ENCODE peak calls at places on chromosomes 16 and 17, in nine cellular contexts. X, D, B, C, T, W, N, H and V are unnamed samples.

GRCh38 chr16:72934661-72935403 is 113.1 kb downstream of the ZFHX3 start:
- DNase-seq in X (no peak), D (no peak), B (no peak), C (no peak), T (no peak), W (no peak), N (no peak), H (no peak), V (no peak)

GRCh38 chr16:81597079-81597658 is 152.6 kb downstream of the CMIP start:
- DNase-seq in X (no peak), D (no peak), B (no peak), C (no peak), T (no peak), W (no peak), N (no peak), H (no peak), V (no peak)

GRCh38 chr16:10886739-10887269 is 9.8 kb downstream of the CIITA start:
- DNase-seq in X (no peak), D (no peak), B (no peak), C (no peak), T (no peak), W (no peak), N (no peak), H (no peak), V (no peak)

GRCh38 chr17:68101992-68102758 is 66.6 kb downstream of the KPNA2 start:
- DNase-seq in X (peak), D (peak), B (peak), C (peak), T (peak), W (no peak), N (peak), H (peak), V (peak)

GRCh38 chr17:17722081-17722905 is 41.0 kb downstream of the RAI1 start:
- DNase-seq in X (no peak), D (no peak), B (peak), C (no peak), T (no peak), W (no peak), N (no peak), H (no peak), V (no peak)

GRCh38 chr17:18004901-18005305 is 32.2 kb downstream of the DRC3 start:
- DNase-seq in X (no peak), D (no peak), B (peak), C (no peak), T (no peak), W (no peak), N (no peak), H (no peak), V (no peak)

GRCh38 chr17:39903158-39903884 is 15.1 kb downstream of the GSDMB start:
- DNase-seq in X (no peak), D (no peak), B (no peak), C (no peak), T (no peak), W (no peak), N (peak), H (no peak), V (no peak)

GRCh38 chr17:55067697-55068439 is 99.3 kb downstream of the STXBP4 start:
- DNase-seq in X (no peak), D (no peak), B (no peak), C (no peak), T (no peak), W (no peak), N (no peak), H (no peak), V (no peak)

GRCh38 chr17:1241904-1242303 is 28.3 kb upstream of the BHLHA9 start:
- DNase-seq in X (no peak), D (no peak), B (no peak), C (no peak), T (no peak), W (no peak), N (no peak), H (no peak), V (no peak)

GRCh38 chr16:76386784-76387183 is 109.6 kb downstream of the CNTNAP4 start:
- DNase-seq in X (no peak), D (no peak), B (no peak), C (no peak), T (no peak), W (no peak), N (no peak), H (no peak), V (no peak)

GRCh38 chr17:50957600-50958575 is 91.7 kb upstream of the TOB1 start:
- DNase-seq in X (no peak), D (no peak), B (no peak), C (no peak), T (no peak), W (no peak), N (no peak), H (no peak), V (no peak)

GRCh38 chr16:46853713-46854443 is 22.9 kb upstream of the C16orf87 start:
- DNase-seq in X (peak), D (peak), B (peak), C (peak), T (no peak), W (peak), N (peak), H (peak), V (peak)

GRCh38 chr16:48947371-48947713 is 334.3 kb downstream of the CBLN1 start:
- DNase-seq in X (no peak), D (no peak), B (no peak), C (no peak), T (no peak), W (no peak), N (no peak), H (no peak), V (no peak)

GRCh38 chr16:26614102-26614864 is 452.4 kb upstream of the C16orf82 start:
- DNase-seq in X (no peak), D (no peak), B (no peak), C (no peak), T (no peak), W (no peak), N (no peak), H (no peak), V (no peak)

GRCh38 chr17:12021604-12022003 is 927 bp downstream of the MAP2K4 start:
- DNase-seq in X (no peak), D (no peak), B (no peak), C (no peak), T (no peak), W (no peak), N (no peak), H (no peak), V (no peak)

GRCh38 chr17:1693339-1693738 is 8.7 kb upstream of the PRPF8 start:
- DNase-seq in X (no peak), D (no peak), B (no peak), C (no peak), T (no peak), W (no peak), N (no peak), H (no peak), V (no peak)

GRCh38 chr16:85788819-85789218 is 10.5 kb downstream of the EMC8 start:
- DNase-seq in X (no peak), D (no peak), B (no peak), C (no peak), T (no peak), W (no peak), N (no peak), H (no peak), V (no peak)

GRCh38 chr17:50737118-50737698 is 17.8 kb downstream of the LUC7L3 start:
- DNase-seq in X (peak), D (no peak), B (no peak), C (no peak), T (no peak), W (no peak), N (no peak), H (no peak), V (no peak)

GRCh38 chr17:55479903-55480302 is 31.3 kb downstream of the SMIM36 start:
- DNase-seq in X (no peak), D (no peak), B (no peak), C (no peak), T (no peak), W (no peak), N (no peak), H (no peak), V (no peak)

GRCh38 chr17:81285179-81285878 is 9.8 kb downstream of the SLC38A10 start:
- DNase-seq in X (peak), D (peak), B (no peak), C (peak), T (peak), W (no peak), N (no peak), H (peak), V (peak)

GRCh38 chr17:37393352-37393751 is 13.3 kb downstream of the ACACA start:
- DNase-seq in X (no peak), D (no peak), B (no peak), C (no peak), T (no peak), W (no peak), N (no peak), H (no peak), V (no peak)

GRCh38 chr16:82808036-82808435 is 181.3 kb downstream of the CDH13 start:
- DNase-seq in X (no peak), D (no peak), B (no peak), C (no peak), T (no peak), W (no peak), N (no peak), H (no peak), V (no peak)

GRCh38 chr16:84599528-84600202 is 18.2 kb downstream of the COTL1 start:
- DNase-seq in X (peak), D (peak), B (peak), C (peak), T (peak), W (no peak), N (no peak), H (no peak), V (peak)

GRCh38 chr17:61700252-61700651 is 109.2 kb upstream of the NACA2 start:
- DNase-seq in X (no peak), D (no peak), B (no peak), C (no peak), T (no peak), W (no peak), N (no peak), H (no peak), V (no peak)

GRCh38 chr17:76191891-76192290 is 48.4 kb downstream of the RNF157 start:
- DNase-seq in X (peak), D (no peak), B (no peak), C (peak), T (peak), W (no peak), N (no peak), H (no peak), V (no peak)

GRCh38 chr17:1989135-1989534 is 36.0 kb downstream of the RTN4RL1 start:
- DNase-seq in X (no peak), D (no peak), B (no peak), C (no peak), T (no peak), W (no peak), N (no peak), H (no peak), V (no peak)

GRCh38 chr16:17471745-17472075 is 950 bp upstream of the XYLT1 start:
- DNase-seq in X (no peak), D (no peak), B (no peak), C (no peak), T (no peak), W (no peak), N (no peak), H (no peak), V (no peak)

GRCh38 chr16:87747626-87748025 is 18.2 kb downstream of the KLHDC4 start:
- DNase-seq in X (no peak), D (no peak), B (no peak), C (no peak), T (no peak), W (no peak), N (no peak), H (no peak), V (no peak)

GRCh38 chr16:8023326-8023725 is 567.0 kb downstream of the TMEM114 start:
- DNase-seq in X (no peak), D (no peak), B (no peak), C (no peak), T (no peak), W (no peak), N (no peak), H (no peak), V (no peak)

GRCh38 chr16:29319726-29320125 is 86.8 kb downstream of the NPIPB11 start:
- DNase-seq in X (no peak), D (no peak), B (no peak), C (no peak), T (no peak), W (no peak), N (no peak), H (no peak), V (no peak)

GRCh38 chr17:47975189-47975814 is 4.4 kb downstream of the CDK5RAP3 start:
- DNase-seq in X (no peak), D (no peak), B (no peak), C (no peak), T (no peak), W (no peak), N (no peak), H (no peak), V (no peak)

GRCh38 chr17:80129006-80129565 is 17.8 kb downstream of the EIF4A3 start:
- DNase-seq in X (no peak), D (no peak), B (no peak), C (no peak), T (no peak), W (no peak), N (no peak), H (no peak), V (no peak)

GRCh38 chr17:50352072-50352692 is 6.3 kb downstream of the XYLT2 start:
- DNase-seq in X (no peak), D (no peak), B (no peak), C (no peak), T (no peak), W (no peak), N (no peak), H (no peak), V (no peak)

GRCh38 chr16:56849690-56850680 is 15.0 kb upstream of the SLC12A3 start:
- DNase-seq in X (no peak), D (no peak), B (no peak), C (no peak), T (no peak), W (no peak), N (no peak), H (no peak), V (no peak)

GRCh38 chr17:10025976-10026785 is 121.1 kb upstream of the RCVRN start:
- DNase-seq in X (no peak), D (no peak), B (peak), C (no peak), T (no peak), W (no peak), N (no peak), H (no peak), V (no peak)

GRCh38 chr17:76951375-76951905 is 83.2 kb downstream of the MGAT5B start:
- DNase-seq in X (no peak), D (no peak), B (no peak), C (no peak), T (no peak), W (no peak), N (no peak), H (no peak), V (no peak)

GRCh38 chr17:77327566-77328463 is 187.0 kb downstream of the SEC14L1 start:
- DNase-seq in X (no peak), D (no peak), B (no peak), C (peak), T (no peak), W (no peak), N (no peak), H (no peak), V (peak)

GRCh38 chr16:49858200-49859129 is 2.6 kb upstream of the ZNF423 start:
- DNase-seq in X (peak), D (peak), B (peak), C (peak), T (no peak), W (no peak), N (no peak), H (peak), V (peak)